ENCODE peak calls at places on chromosomes 12 and 14, in ten cellular contexts. J is CD8-positive, alpha-beta T cell; M is CD4-positive, alpha-beta T cell; I is right lobe of liver; Z is HFF-Myc; S is pancreas; C is cardiac fibroblast; E is fibroblast of pulmonary artery; T is nephron progenitor cell; W is lower leg skin. D is an unnamed sample.

GRCh38 chr14:64074961-64075619 is 219.1 kb downstream of the ESR2 start:
- DNase-seq in T (no peak), Z (no peak), C (peak), E (peak), I (no peak), W (no peak), M (no peak), J (no peak), S (no peak), D (no peak)

GRCh38 chr12:1611775-1612174 is 17.3 kb upstream of the WNT5B start:
- DNase-seq in J (no peak), W (no peak), C (peak), Z (peak), E (peak), T (no peak), S (no peak), I (no peak), M (no peak), D (no peak)

GRCh38 chr14:23034498-23035302 is at the start of gene PSMB5:
- DNase-seq in S (peak), T (peak), Z (peak), E (peak), W (peak), C (peak), M (peak), J (peak), I (peak), D (peak)

GRCh38 chr14:61385002-61385685 is 63.8 kb downstream of the PRKCH start:
- DNase-seq in J (peak), C (no peak), S (no peak), I (no peak), E (no peak), W (no peak), M (peak), T (no peak), Z (no peak), D (no peak)

GRCh38 chr12:121222847-121223246 is 12.9 kb downstream of the P2RX4 start:
- DNase-seq in C (no peak), I (no peak), S (no peak), Z (no peak), E (no peak), T (no peak), M (no peak), J (no peak), W (no peak), D (no peak)

GRCh38 chr12:56808954-56809353 is 45.8 kb downstream of the HSD17B6 start:
- DNase-seq in J (no peak), M (no peak), S (no peak), W (no peak), I (no peak), E (no peak), Z (no peak), T (no peak), C (no peak), D (no peak)

GRCh38 chr14:63910593-63911363 is 58.0 kb downstream of the SYNE2 start:
- DNase-seq in E (peak), T (no peak), J (no peak), Z (no peak), I (no peak), S (no peak), W (no peak), C (no peak), M (no peak), D (no peak)

GRCh38 chr12:118773956-118774723 is 207.2 kb upstream of the SRRM4 start:
- DNase-seq in J (no peak), M (no peak), C (no peak), E (no peak), T (peak), W (no peak), S (no peak), Z (no peak), I (no peak), D (no peak)

GRCh38 chr12:112473056-112473455 is 54.3 kb downstream of the PTPN11 start:
- DNase-seq in M (no peak), Z (no peak), E (no peak), I (no peak), T (no peak), J (no peak), C (peak), W (no peak), S (no peak), D (no peak)

GRCh38 chr12:102958073-102958829 is 777 bp downstream of the ASCL1 start:
- DNase-seq in I (peak), C (peak), Z (no peak), J (no peak), M (no peak), S (no peak), W (no peak), T (peak), E (peak), D (no peak)

GRCh38 chr14:85195872-85196477 is 334.0 kb upstream of the FLRT2 start:
- DNase-seq in C (peak), I (no peak), M (no peak), T (no peak), Z (no peak), J (no peak), S (no peak), W (no peak), E (peak), D (no peak)

GRCh38 chr14:86639146-86639545 is 1109.2 kb downstream of the FLRT2 start:
- DNase-seq in S (no peak), W (no peak), J (no peak), T (no peak), I (no peak), M (no peak), Z (no peak), E (peak), C (no peak), D (no peak)

GRCh38 chr14:97848351-97848980 is 1051.3 kb downstream of the VRK1 start:
- DNase-seq in E (no peak), C (no peak), M (no peak), W (no peak), J (no peak), Z (no peak), S (no peak), T (peak), I (no peak), D (no peak)

GRCh38 chr12:46677749-46678148 is 148.0 kb downstream of the SLC38A4 start:
- DNase-seq in M (no peak), W (no peak), T (no peak), I (no peak), Z (no peak), S (no peak), C (peak), E (peak), J (no peak), D (no peak)

GRCh38 chr12:124577374-124577773 is 10.0 kb upstream of the NCOR2 start:
- DNase-seq in M (no peak), W (no peak), T (no peak), Z (no peak), I (no peak), J (no peak), C (no peak), S (no peak), E (no peak), D (no peak)

GRCh38 chr12:124578854-124579253 is 11.4 kb upstream of the NCOR2 start:
- DNase-seq in E (no peak), Z (no peak), T (no peak), I (no peak), M (no peak), C (no peak), S (no peak), W (no peak), J (no peak), D (no peak)

GRCh38 chr12:124579921-124580517 is 12.6 kb upstream of the NCOR2 start:
- DNase-seq in M (no peak), E (no peak), T (no peak), W (no peak), J (no peak), I (no peak), C (no peak), Z (no peak), S (no peak), D (no peak)

GRCh38 chr12:124577986-124578385 is 10.6 kb upstream of the NCOR2 start:
- DNase-seq in T (no peak), Z (no peak), M (no peak), W (no peak), S (no peak), J (no peak), I (no peak), E (no peak), C (no peak), D (no peak)

DNA sequence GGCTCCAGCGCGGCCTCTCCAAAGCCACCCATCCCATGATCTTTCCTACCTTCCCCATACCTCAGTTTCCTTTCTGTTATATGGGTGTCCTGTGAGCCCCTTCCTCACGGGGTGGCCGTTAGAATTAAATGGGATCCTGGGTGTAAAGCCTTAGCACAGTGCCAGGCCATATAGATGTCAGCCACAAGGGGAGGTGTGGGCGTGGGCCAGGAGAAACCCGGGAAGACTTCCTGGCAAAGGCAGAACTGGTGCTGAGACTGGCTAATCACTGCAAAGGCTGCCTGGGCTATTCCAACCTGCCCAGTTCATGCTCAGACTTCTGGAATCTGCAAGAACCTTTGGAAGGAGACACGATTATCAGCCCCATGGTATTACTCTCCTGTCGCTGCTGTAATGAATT is 11.0 kb upstream of the NCOR2 start:
- DNase-seq in T (no peak), J (no peak), Z (no peak), S (no peak), E (no peak), M (no peak), W (no peak), I (no peak), C (no peak), D (no peak)
- TF ChIP-seq CTCF in T (no peak), J (no peak), Z (peak), S (no peak), E (no peak), M (no peak), W (no peak), I (no peak), C (no peak), D (no peak)

GRCh38 chr14:71483154-71483553 is 449.1 kb upstream of the RGS6 start:
- DNase-seq in E (no peak), W (no peak), T (no peak), S (no peak), M (no peak), Z (no peak), C (no peak), J (no peak), I (no peak), D (no peak)
- TF ChIP-seq CTCF in E (no peak), W (no peak), T (no peak), S (no peak), M (no peak), Z (no peak), C (no peak), J (no peak), I (no peak), D (no peak)

GRCh38 chr14:41783403-41783802 is 176.7 kb downstream of the LRFN5 start:
- DNase-seq in C (no peak), Z (no peak), T (no peak), E (no peak), I (no peak), J (no peak), M (no peak), W (no peak), S (no peak), D (no peak)

GRCh38 chr14:41782488-41782887 is 175.8 kb downstream of the LRFN5 start:
- DNase-seq in T (no peak), Z (no peak), M (no peak), J (no peak), S (no peak), I (no peak), W (no peak), E (no peak), C (no peak), D (no peak)

GRCh38 chr14:41785696-41786095 is 179.0 kb downstream of the LRFN5 start:
- DNase-seq in I (no peak), M (no peak), Z (no peak), W (no peak), J (no peak), C (no peak), T (no peak), S (no peak), E (no peak), D (no peak)
- TF ChIP-seq CTCF in I (no peak), M (no peak), Z (no peak), W (no peak), J (no peak), C (no peak), T (no peak), S (no peak), E (no peak), D (no peak)

DNA sequence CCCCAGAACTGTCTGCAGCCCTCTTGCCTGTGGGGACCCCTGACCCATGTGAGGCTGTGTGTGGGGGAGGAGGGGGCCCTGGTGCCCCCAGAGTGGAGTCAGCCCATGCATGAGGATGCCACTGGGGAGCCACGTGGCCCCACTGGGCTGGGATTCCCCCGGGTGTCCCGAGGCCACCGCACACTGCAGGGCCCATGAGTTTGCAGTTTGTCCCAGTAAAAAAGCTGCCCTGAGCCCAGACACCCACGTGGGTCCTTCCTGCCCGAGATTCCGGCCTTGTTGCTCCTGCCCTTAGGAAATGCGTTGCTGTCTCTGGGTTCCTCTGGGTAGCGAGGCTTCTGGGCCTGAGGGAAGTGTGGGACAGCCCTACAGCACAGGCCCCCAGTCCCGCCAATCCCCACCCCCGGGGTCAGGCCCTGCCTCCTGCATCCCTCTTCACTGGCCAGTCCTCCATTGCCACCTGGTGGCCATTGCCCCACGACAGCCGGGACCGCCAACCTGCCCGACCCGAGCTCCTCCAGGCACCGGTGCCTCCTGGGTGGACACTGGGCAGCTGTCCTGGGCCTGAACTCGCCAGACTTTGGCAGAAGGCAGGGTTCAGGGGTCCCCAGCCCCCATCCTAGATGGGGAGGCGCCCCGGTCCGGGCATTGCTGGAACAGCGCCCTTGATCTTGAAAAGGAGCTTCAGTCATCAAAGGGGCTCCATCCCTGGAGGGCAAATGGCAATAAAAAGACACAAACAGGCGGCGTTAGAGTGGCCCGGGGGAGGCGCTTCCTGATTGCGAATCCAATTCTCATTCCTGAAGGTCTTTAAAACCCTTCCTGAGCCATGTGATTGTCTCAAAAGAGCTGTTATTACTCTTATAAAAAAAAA is 15.6 kb upstream of the C14orf180 start:
- DNase-seq in E (peak), W (peak), T (peak), S (peak), C (peak), M (peak), J (peak), I (peak), Z (peak), D (peak)
- TF ChIP-seq CTCF in E (peak), W (no peak), T (peak), S (peak), C (peak), M (peak), J (peak), I (peak), Z (peak), D (peak)

DNA sequence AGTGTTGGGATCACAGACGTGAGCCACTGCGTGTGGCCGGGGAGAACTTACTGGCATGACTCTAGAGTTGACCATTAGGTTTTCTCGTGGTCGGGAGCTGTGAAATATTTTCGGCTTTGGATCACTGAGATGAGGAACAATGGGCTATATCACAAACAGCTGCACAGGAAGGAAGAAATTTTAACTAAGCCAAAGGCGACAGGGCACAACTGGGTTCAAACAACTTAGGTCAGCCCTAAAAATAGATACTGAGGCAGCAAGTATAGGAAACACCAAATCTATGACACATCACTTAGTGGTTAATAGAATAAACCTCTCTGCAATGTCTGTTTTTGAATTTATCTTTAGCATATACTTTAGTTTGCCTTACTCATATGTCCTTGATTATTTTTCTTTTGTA is 162.9 kb downstream of the LRIG3 start:
- DNase-seq in J (no peak), T (no peak), E (peak), I (no peak), Z (peak), M (no peak), W (no peak), C (peak), S (no peak), D (no peak)
- TF ChIP-seq CTCF in J (no peak), T (no peak), E (no peak), I (no peak), Z (no peak), M (no peak), W (no peak), C (no peak), S (no peak), D (no peak)

GRCh38 chr14:36646664-36647416 is 14.8 kb upstream of the PAX9 start:
- DNase-seq in I (no peak), J (no peak), C (no peak), Z (no peak), S (peak), W (no peak), M (no peak), T (peak), E (no peak), D (no peak)

GRCh38 chr14:36649872-36650650 is 11.6 kb upstream of the PAX9 start:
- DNase-seq in W (no peak), S (no peak), Z (no peak), E (no peak), M (no peak), I (no peak), C (no peak), J (no peak), T (no peak), D (no peak)

GRCh38 chr14:36652542-36653201 is 9.0 kb upstream of the PAX9 start:
- DNase-seq in S (no peak), I (no peak), E (no peak), Z (no peak), M (no peak), W (no peak), T (no peak), C (no peak), J (no peak), D (no peak)

GRCh38 chr14:36647417-36647826 is 14.2 kb upstream of the PAX9 start:
- DNase-seq in T (no peak), M (no peak), I (no peak), J (no peak), E (no peak), Z (no peak), W (no peak), C (no peak), S (no peak), D (no peak)

DNA sequence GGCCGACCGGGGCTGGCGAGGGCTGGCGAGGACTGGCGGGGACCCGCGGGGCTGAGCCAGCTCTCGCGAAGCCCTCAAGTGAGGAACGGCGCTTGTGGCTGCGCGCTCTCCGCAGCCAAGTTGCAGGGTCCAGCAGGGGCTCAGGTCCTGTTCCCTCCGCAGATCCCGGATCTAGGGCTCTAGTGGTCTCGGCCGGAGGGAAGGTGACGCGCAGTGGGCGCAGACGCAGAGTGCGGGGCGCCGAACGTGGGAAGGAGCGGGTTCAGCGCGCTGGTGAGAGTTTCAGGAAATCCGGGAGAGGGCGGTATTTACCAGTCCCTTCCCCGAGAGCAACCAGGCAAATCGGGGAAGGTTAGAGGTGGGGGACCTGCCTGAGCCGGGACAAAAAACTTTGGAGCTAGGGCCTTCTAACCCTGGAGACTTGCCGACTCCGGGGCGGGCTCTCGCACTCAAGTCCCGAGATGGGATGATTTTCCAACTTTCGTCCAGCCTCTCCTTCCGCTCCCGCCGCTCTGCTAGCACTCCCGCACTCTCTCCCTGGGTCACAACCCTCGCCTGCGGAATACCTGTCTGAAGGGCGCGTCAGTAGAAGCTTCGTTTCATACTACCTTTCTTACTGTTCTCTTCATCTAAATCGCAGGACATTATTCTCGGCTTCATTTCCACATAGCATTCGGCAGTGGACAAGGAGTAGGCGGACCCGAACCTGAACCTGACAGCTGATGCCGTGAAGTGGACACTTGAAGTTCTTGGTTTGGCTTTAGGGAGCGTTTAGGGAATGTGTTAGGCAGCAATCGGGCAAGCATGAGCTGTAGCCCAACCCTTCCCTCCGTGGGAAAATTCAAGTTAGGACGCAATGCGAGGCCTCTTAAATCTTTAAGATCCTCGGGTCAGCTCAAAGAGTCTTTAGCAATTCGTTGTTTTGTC is 13.6 kb upstream of the PAX9 start:
- DNase-seq in S (peak), T (peak), E (peak), I (no peak), M (no peak), C (peak), J (no peak), W (no peak), Z (no peak), D (no peak)
- TF ChIP-seq CTCF in S (no peak), T (peak), E (no peak), I (peak), M (no peak), C (peak), J (no peak), W (no peak), Z (no peak), D (peak)

DNA sequence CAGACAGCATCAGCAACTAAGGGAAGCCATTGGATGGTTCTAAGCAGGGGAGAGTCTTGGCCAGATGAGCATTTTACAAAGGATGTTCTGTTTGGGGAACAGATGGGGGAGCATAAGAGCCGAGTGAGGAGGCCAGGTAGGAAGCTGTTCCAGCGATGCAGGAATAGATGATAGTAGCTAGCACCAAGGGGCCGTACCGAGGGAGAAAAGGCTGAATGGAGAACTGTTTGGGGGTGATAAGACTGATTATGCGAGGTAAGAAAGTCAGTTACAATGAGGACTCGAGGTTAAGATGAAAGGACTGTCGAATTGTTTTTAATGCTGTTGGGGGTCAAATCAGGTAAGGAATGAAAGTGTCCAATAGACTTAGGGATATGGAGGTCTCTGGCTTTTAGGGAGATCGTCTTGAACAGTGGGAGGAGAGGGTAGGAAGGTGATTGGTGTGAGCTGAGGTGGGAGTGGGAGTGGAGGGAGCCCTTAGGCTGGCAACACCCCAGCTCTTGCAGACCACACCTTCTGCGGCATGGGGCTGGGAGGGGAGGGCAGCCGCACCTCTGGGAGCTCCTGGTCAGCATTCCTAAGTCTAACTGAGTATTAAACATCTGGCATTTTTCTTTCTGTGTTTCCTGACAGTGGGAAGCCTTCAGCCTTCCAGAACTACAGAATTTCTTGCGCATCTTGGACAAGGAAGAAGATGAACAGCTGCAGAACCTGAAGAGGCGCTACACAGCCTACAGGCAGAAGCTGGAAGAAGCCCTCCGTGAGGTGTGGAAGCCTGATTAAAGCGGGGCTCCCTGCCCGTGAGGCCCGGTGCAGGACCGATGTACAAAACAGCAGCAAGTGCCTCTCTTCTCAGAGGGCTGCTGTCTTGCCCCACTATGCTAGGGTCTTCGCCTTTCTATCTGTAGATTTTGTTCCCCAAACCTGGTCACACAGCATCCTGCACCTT is 64.8 kb downstream of the GNS start:
- DNase-seq in Z (no peak), E (no peak), M (no peak), S (no peak), W (no peak), J (no peak), T (no peak), I (no peak), C (no peak), D (no peak)
- TF ChIP-seq CTCF in Z (no peak), E (no peak), M (no peak), S (no peak), W (no peak), J (no peak), T (no peak), I (no peak), C (no peak), D (no peak)

D was measured in right atrium auricular region.